ENCODE peak calls at places on chromosomes 3 and 15, in six cellular contexts. One of them, this sample, is unnamed.

GRCh38 chr3:131338948-131339640 is 42.5 kb upstream of the NUDT16 start:
- DNase-seq in brain microvascular endothelial cell: no peak
- DNase-seq in A549: no peak
- DNase-seq in fibroblast of pulmonary artery: no peak
- DNase-seq in suprapubic skin: no peak
- DNase-seq in heart right ventricle: no peak
- DNase-seq in this sample: no peak

GRCh38 chr15:55221090-55222011 is 24.6 kb upstream of the RSL24D1 start:
- DNase-seq in brain microvascular endothelial cell: peak; percentile 74
- DNase-seq in A549: peak; percentile 20
- DNase-seq in fibroblast of pulmonary artery: peak; percentile 98
- DNase-seq in suprapubic skin: no peak
- DNase-seq in heart right ventricle: no peak
- DNase-seq in this sample: peak; percentile 86

GRCh38 chr3:158573714-158574113 is 2.7 kb downstream of the MLF1 start:
- DNase-seq in brain microvascular endothelial cell: no peak
- DNase-seq in A549: no peak
- DNase-seq in fibroblast of pulmonary artery: no peak
- DNase-seq in suprapubic skin: no peak
- DNase-seq in heart right ventricle: no peak
- DNase-seq in this sample: no peak

GRCh38 chr3:148600902-148601765 is 96.6 kb upstream of the AGTR1 start:
- DNase-seq in brain microvascular endothelial cell: no peak
- DNase-seq in A549: peak; percentile 41
- DNase-seq in fibroblast of pulmonary artery: no peak
- DNase-seq in suprapubic skin: no peak
- DNase-seq in heart right ventricle: no peak
- DNase-seq in this sample: no peak

GRCh38 chr3:29283739-29284138 is 2.9 kb downstream of the RBMS3 start:
- DNase-seq in brain microvascular endothelial cell: no peak
- DNase-seq in A549: no peak
- DNase-seq in fibroblast of pulmonary artery: peak; percentile 24
- DNase-seq in suprapubic skin: no peak
- DNase-seq in heart right ventricle: no peak
- DNase-seq in this sample: no peak

GRCh38 chr15:99508807-99509311 is 56.9 kb upstream of the MEF2A start:
- DNase-seq in brain microvascular endothelial cell: no peak
- DNase-seq in A549: no peak
- DNase-seq in fibroblast of pulmonary artery: no peak
- DNase-seq in suprapubic skin: no peak
- DNase-seq in heart right ventricle: no peak
- DNase-seq in this sample: no peak

GRCh38 chr3:94525039-94525438 is 462.2 kb downstream of the NSUN3 start:
- DNase-seq in brain microvascular endothelial cell: peak; percentile 18
- DNase-seq in A549: no peak
- DNase-seq in fibroblast of pulmonary artery: peak; percentile 30
- DNase-seq in suprapubic skin: no peak
- DNase-seq in heart right ventricle: peak; percentile 5
- DNase-seq in this sample: no peak

GRCh38 chr15:28269097-28269496 is 52.9 kb downstream of the HERC2 start:
- DNase-seq in brain microvascular endothelial cell: no peak
- DNase-seq in A549: no peak
- DNase-seq in fibroblast of pulmonary artery: no peak
- DNase-seq in suprapubic skin: no peak
- DNase-seq in heart right ventricle: no peak
- DNase-seq in this sample: no peak

GRCh38 chr3:160671995-160672394 is 5.0 kb upstream of the ARL14 start:
- DNase-seq in brain microvascular endothelial cell: no peak
- DNase-seq in A549: no peak
- DNase-seq in fibroblast of pulmonary artery: no peak
- DNase-seq in suprapubic skin: no peak
- DNase-seq in heart right ventricle: no peak
- DNase-seq in this sample: no peak

GRCh38 chr3:129033619-129034321 is 26.8 kb upstream of the GP9 start:
- DNase-seq in brain microvascular endothelial cell: no peak
- DNase-seq in A549: no peak
- DNase-seq in fibroblast of pulmonary artery: no peak
- DNase-seq in suprapubic skin: no peak
- DNase-seq in heart right ventricle: no peak
- DNase-seq in this sample: no peak

DNA sequence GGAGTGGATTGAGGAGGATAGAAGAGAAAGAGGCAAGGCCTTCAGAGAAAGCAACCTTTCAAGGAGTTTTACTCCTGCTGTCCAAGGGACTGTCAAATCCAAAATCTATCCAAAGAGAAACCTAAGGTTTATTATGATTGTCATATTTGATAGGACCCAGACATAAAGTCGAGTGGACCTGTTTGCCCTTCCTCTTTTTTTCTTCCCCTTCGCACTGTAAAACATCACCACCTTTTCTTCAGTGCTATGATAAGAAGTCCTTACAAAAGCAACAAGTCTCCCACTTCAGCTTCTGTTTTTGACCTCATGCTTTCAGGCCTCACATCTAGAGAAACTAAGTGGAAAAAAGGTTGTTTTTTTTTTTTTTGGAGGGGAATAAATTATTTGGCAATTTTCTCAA is 73.0 kb downstream of the TRPC1 start:
- DNase-seq in brain microvascular endothelial cell: no peak
- DNase-seq in A549: no peak
- DNase-seq in fibroblast of pulmonary artery: no peak
- DNase-seq in suprapubic skin: no peak
- DNase-seq in heart right ventricle: no peak
- DNase-seq in this sample: no peak
- H3K4me3 ChIP-seq in brain microvascular endothelial cell: no peak overlapping the region
- H3K4me3 ChIP-seq in A549: no peak overlapping the region
- H3K4me3 ChIP-seq in fibroblast of pulmonary artery: no peak overlapping the region
- H3K4me3 ChIP-seq in suprapubic skin: no peak overlapping the region
- H3K4me3 ChIP-seq in heart right ventricle: no peak overlapping the region
- H3K4me3 ChIP-seq in this sample: no peak overlapping the region

GRCh38 chr3:16048435-16049318 is 125.8 kb upstream of the GALNT15 start:
- DNase-seq in brain microvascular endothelial cell: peak; percentile 75
- DNase-seq in A549: peak; percentile 80
- DNase-seq in fibroblast of pulmonary artery: peak; percentile 87
- DNase-seq in suprapubic skin: no peak
- DNase-seq in heart right ventricle: peak; percentile 68
- DNase-seq in this sample: no peak
- H3K4me3 ChIP-seq in brain microvascular endothelial cell: peak overlapping the region; percentile 18
- H3K4me3 ChIP-seq in A549: no peak overlapping the region
- H3K4me3 ChIP-seq in fibroblast of pulmonary artery: peak overlapping the region; percentile 6
- H3K4me3 ChIP-seq in suprapubic skin: no peak overlapping the region
- H3K4me3 ChIP-seq in heart right ventricle: no peak overlapping the region
- H3K4me3 ChIP-seq in this sample: no peak overlapping the region

GRCh38 chr15:31392761-31393401 is 66.2 kb downstream of the KLF13 start:
- DNase-seq in brain microvascular endothelial cell: no peak
- DNase-seq in A549: no peak
- DNase-seq in fibroblast of pulmonary artery: no peak
- DNase-seq in suprapubic skin: no peak
- DNase-seq in heart right ventricle: no peak
- DNase-seq in this sample: no peak

GRCh38 chr15:31393441-31394091 is 66.9 kb downstream of the KLF13 start:
- DNase-seq in brain microvascular endothelial cell: no peak
- DNase-seq in A549: no peak
- DNase-seq in fibroblast of pulmonary artery: no peak
- DNase-seq in suprapubic skin: no peak
- DNase-seq in heart right ventricle: no peak
- DNase-seq in this sample: no peak

GRCh38 chr15:31390777-31391486 is 64.3 kb downstream of the KLF13 start:
- DNase-seq in brain microvascular endothelial cell: no peak
- DNase-seq in A549: no peak
- DNase-seq in fibroblast of pulmonary artery: no peak
- DNase-seq in suprapubic skin: no peak
- DNase-seq in heart right ventricle: no peak
- DNase-seq in this sample: no peak

GRCh38 chr15:31390029-31390428 is 63.4 kb downstream of the KLF13 start:
- DNase-seq in brain microvascular endothelial cell: no peak
- DNase-seq in A549: no peak
- DNase-seq in fibroblast of pulmonary artery: no peak
- DNase-seq in suprapubic skin: no peak
- DNase-seq in heart right ventricle: no peak
- DNase-seq in this sample: no peak

DNA sequence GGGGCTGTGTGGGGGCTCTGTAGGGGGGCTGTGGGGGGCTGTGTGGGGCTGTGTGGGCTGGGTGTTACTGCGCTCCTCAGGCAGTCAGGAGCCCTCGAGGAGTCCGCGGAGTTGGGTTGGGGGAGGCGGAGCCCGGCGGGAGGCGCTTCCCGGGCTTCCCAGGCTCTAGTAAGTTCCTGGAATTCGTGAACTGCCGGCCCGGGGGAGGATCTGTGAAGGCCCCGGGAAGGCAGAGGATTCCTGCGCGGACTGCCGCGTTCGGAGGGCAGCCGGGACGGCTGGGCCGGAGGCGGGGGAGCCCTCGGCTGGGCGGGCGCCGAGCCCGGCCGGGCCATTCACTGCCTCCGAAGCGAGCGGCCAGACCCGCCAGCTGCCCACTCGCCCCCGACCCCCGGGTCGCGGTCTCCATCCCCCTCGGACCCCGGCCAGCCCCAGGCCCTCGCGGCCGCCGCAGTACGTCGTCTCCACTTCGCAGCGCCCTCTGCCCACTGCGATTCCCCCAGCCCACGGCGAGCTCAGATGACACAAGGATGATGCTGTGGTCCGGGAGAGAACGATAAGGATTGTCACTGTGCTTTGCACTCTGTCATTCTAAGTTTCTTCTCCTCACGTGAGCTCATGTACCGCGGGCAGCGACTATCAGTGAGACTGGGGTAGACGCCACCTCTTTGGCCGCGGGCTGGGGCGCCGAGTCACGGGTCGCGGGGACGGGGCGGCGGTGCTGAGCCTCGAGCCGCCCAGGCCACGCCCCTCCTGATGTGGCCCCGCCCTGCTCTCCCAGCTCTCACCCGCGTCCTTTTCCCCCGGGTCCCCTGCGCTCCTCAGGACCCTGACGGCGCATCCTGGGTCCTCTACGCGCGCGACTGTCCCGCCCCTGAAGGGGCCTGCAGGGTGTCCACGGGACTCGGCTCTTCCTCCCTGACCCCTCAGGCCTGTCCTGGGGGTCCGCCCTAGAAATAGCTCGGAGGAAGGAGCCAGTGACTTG is 65.3 kb downstream of the KLF13 start:
- DNase-seq in brain microvascular endothelial cell: no peak
- DNase-seq in A549: peak; percentile 78
- DNase-seq in fibroblast of pulmonary artery: peak; percentile 89
- DNase-seq in suprapubic skin: peak; percentile 96
- DNase-seq in heart right ventricle: peak; percentile 87
- DNase-seq in this sample: no peak
- H3K4me3 ChIP-seq in brain microvascular endothelial cell: peak overlapping the region; percentile 66
- H3K4me3 ChIP-seq in A549: peak overlapping the region; percentile 61
- H3K4me3 ChIP-seq in fibroblast of pulmonary artery: peak overlapping the region; percentile 68
- H3K4me3 ChIP-seq in suprapubic skin: peak overlapping the region; percentile 79
- H3K4me3 ChIP-seq in heart right ventricle: peak overlapping the region; percentile 68
- H3K4me3 ChIP-seq in this sample: peak overlapping the region; percentile 71

GRCh38 chr3:14216257-14217048 is 37.8 kb downstream of the LSM3 start:
- DNase-seq in brain microvascular endothelial cell: no peak
- DNase-seq in A549: no peak
- DNase-seq in fibroblast of pulmonary artery: peak; percentile 86
- DNase-seq in suprapubic skin: no peak
- DNase-seq in heart right ventricle: peak; percentile 67
- DNase-seq in this sample: no peak
- H3K4me3 ChIP-seq in brain microvascular endothelial cell: peak overlapping the region; percentile 46
- H3K4me3 ChIP-seq in A549: no peak overlapping the region
- H3K4me3 ChIP-seq in fibroblast of pulmonary artery: peak overlapping the region; percentile 49
- H3K4me3 ChIP-seq in suprapubic skin: no peak overlapping the region
- H3K4me3 ChIP-seq in heart right ventricle: peak overlapping the region; percentile 2
- H3K4me3 ChIP-seq in this sample: no peak overlapping the region

GRCh38 chr3:101940521-101940992 is 91.2 kb downstream of the NFKBIZ start:
- DNase-seq in brain microvascular endothelial cell: peak; percentile 99
- DNase-seq in A549: no peak
- DNase-seq in fibroblast of pulmonary artery: peak; percentile 99
- DNase-seq in suprapubic skin: no peak
- DNase-seq in heart right ventricle: peak; percentile 60
- DNase-seq in this sample: peak; percentile 94
- H3K4me3 ChIP-seq in brain microvascular endothelial cell: no peak overlapping the region
- H3K4me3 ChIP-seq in A549: no peak overlapping the region
- H3K4me3 ChIP-seq in fibroblast of pulmonary artery: peak overlapping the region; percentile 27
- H3K4me3 ChIP-seq in suprapubic skin: no peak overlapping the region
- H3K4me3 ChIP-seq in heart right ventricle: no peak overlapping the region
- H3K4me3 ChIP-seq in this sample: no peak overlapping the region

DNA sequence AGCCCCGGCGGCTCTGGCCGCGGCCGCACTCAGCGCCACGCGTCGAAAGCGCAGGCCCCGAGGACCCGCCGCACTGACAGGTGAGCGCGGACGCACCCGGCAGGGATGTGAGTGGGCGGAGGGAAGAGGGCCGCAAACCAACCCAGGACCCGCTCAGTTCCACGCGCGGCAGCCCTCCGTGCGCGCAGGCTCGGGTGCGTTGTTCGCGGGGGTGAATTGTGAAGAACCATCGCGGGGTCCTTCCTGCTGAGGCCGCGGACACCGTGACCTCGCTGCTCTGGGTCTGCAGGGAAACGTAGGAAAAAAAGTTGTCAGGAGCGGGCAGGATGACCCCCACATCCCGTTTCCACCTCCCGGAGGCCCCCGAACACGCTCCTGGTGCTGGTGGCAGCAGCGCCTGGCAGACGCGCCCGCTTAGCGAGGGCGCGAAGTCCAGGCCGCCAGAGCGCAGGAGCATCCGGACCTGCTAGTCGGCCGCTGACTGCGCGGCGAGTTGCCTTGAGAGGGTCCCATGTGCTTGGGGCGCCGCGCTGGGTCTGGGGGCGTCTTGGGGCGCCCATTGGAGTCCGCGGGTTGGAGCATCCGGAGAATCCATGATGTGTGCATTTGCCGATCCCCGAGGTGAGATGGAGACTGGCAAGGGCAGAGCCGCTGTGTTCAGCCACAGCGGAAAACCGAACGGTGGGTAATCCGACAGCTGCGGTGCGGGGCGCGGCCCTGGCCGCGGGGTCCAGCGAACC is 448 bp downstream of the GREM1 start:
- DNase-seq in brain microvascular endothelial cell: no peak
- DNase-seq in A549: no peak
- DNase-seq in fibroblast of pulmonary artery: no peak
- DNase-seq in suprapubic skin: no peak
- DNase-seq in heart right ventricle: no peak
- DNase-seq in this sample: no peak
- H3K4me3 ChIP-seq in brain microvascular endothelial cell: peak overlapping the region; percentile 98
- H3K4me3 ChIP-seq in A549: peak overlapping the region; percentile 41
- H3K4me3 ChIP-seq in fibroblast of pulmonary artery: peak overlapping the region; percentile 51
- H3K4me3 ChIP-seq in suprapubic skin: peak overlapping the region; percentile 50
- H3K4me3 ChIP-seq in heart right ventricle: peak overlapping the region; percentile 11
- H3K4me3 ChIP-seq in this sample: peak overlapping the region; percentile 93

DNA sequence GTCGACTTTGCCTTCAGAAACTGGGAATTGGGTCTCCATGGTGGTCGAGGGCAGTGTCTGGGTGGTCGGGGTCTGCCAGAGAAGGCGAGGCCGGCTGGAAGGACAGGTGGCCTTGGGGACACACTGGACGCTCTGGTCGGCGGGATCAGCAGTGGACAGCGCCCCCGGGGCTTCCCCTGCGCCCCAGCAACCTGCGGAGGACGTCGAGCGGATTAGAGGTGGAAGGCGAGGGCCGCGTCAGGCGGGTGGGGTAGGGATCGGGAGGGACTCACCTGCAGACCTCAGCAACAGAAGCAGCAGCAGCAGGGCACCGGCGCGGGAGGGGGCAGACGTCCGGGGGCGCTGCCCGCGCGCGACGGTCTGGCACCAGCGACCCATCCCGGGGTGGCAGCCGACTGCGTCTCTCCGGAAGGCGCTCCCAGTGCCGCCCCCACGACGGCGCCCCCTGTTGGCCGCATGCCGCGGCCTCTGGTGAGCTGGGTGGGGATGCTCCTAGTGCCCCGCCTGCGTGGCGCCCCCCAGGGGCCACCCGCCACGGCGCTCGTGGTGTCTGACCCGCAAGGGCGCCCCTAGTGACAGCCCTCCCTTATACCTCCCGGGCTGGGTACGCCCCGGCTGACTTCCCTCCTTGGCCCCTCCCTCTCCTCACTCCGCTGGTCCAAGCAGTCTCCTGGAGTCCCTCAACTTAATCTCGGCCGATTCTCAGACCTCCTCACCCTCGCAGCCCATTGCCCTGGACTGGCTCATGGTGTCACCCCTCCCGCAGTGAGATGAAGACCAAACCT is at the start of gene PRSS50:
- DNase-seq in brain microvascular endothelial cell: no peak
- DNase-seq in A549: no peak
- DNase-seq in fibroblast of pulmonary artery: no peak
- DNase-seq in suprapubic skin: peak; percentile 74
- DNase-seq in heart right ventricle: peak; percentile 4
- DNase-seq in this sample: no peak
- H3K4me3 ChIP-seq in brain microvascular endothelial cell: no peak within 1 kb of the TSS
- H3K4me3 ChIP-seq in A549: no peak within 1 kb of the TSS
- H3K4me3 ChIP-seq in fibroblast of pulmonary artery: no peak within 1 kb of the TSS
- H3K4me3 ChIP-seq in suprapubic skin: no peak within 1 kb of the TSS
- H3K4me3 ChIP-seq in heart right ventricle: no peak within 1 kb of the TSS
- H3K4me3 ChIP-seq in this sample: no peak within 1 kb of the TSS